ENCODE peak calls at places on chromosomes 1 and 21, in nine cellular contexts. Z, F, L, J, D, W, H, I and T are unnamed samples.

GRCh38 chr1:58780586-58781452 is 3.0 kb downstream of the JUN start:
- DNase-seq in Z (peak; percentile 62), F (no peak), L (no peak), J (peak; percentile 36), D (no peak), W (no peak), H (no peak), I (no peak), T (no peak)

GRCh38 chr21:16794944-16795343 is 717.9 kb upstream of the CXADR start:
- DNase-seq in Z (peak; percentile 53), F (no peak), L (no peak), J (peak; percentile 97), D (no peak), W (no peak), H (no peak), I (peak; percentile 51), T (peak; percentile 57)

GRCh38 chr1:43188106-43188505 is 16.0 kb downstream of the CFAP57 start:
- DNase-seq in Z (no peak), F (no peak), L (no peak), J (no peak), D (no peak), W (no peak), H (no peak), I (no peak), T (no peak)

GRCh38 chr1:195335541-195335940 is 1272.7 kb downstream of the KCNT2 start:
- DNase-seq in Z (no peak), F (no peak), L (no peak), J (peak; percentile 40), D (no peak), W (no peak), H (no peak), I (no peak), T (no peak)

GRCh38 chr1:3359346-3360157 is 94.9 kb upstream of the ARHGEF16 start:
- DNase-seq in Z (no peak), F (no peak), L (no peak), J (no peak), D (no peak), W (no peak), H (no peak), I (no peak), T (no peak)

GRCh38 chr21:44649701-44650100 is 3.5 kb downstream of the KRTAP10-11 start:
- DNase-seq in Z (no peak), F (no peak), L (no peak), J (no peak), D (no peak), W (no peak), H (no peak), I (no peak), T (no peak)

GRCh38 chr1:183841550-183841949 is 36.6 kb downstream of the RGL1 start:
- DNase-seq in Z (peak; percentile 61), F (no peak), L (no peak), J (peak; percentile 17), D (no peak), W (no peak), H (no peak), I (no peak), T (no peak)

GRCh38 chr1:30409476-30410152 is 313.8 kb downstream of the MATN1 start:
- DNase-seq in Z (no peak), F (no peak), L (no peak), J (peak; percentile 47), D (no peak), W (peak; percentile 7), H (no peak), I (peak; percentile 9), T (no peak)

GRCh38 chr1:190597361-190597760 is 119.7 kb upstream of the BRINP3 start:
- DNase-seq in Z (no peak), F (no peak), L (no peak), J (no peak), D (no peak), W (no peak), H (no peak), I (no peak), T (no peak)

GRCh38 chr1:161399257-161399998 is 31.8 kb upstream of the CFAP126 start:
- DNase-seq in Z (peak; percentile 78), F (peak; percentile 83), L (peak; percentile 95), J (peak; percentile 91), D (peak; percentile 85), W (peak; percentile 87), H (peak; percentile 83), I (peak; percentile 91), T (peak; percentile 80)
- TF ChIP-seq CTCF in Z (peak; percentile 52), F (peak; percentile 69), L (no peak), J (peak; percentile 42), D (peak; percentile 68), W (peak; percentile 53), H (peak; percentile 59), I (peak; percentile 27), T (peak; percentile 44)

GRCh38 chr1:153355445-153356071 is 2.1 kb upstream of the S100A9 start:
- DNase-seq in Z (peak; percentile 95), F (peak; percentile 59), L (no peak), J (peak; percentile 49), D (peak; percentile 57), W (peak; percentile 58), H (no peak), I (no peak), T (peak; percentile 1)
- TF ChIP-seq CTCF in Z (peak; percentile 87), F (peak; percentile 52), L (peak; percentile 13), J (peak; percentile 51), D (peak; percentile 85), W (peak; percentile 45), H (no peak), I (no peak), T (peak; percentile 43)

GRCh38 chr1:50342525-50342924 is 80.7 kb downstream of the DMRTA2 start:
- DNase-seq in Z (no peak), F (no peak), L (no peak), J (no peak), D (no peak), W (no peak), H (no peak), I (no peak), T (no peak)
- TF ChIP-seq CTCF in Z (no peak), F (no peak), L (no peak), J (no peak), D (no peak), W (no peak), H (no peak), I (no peak), T (no peak)

DNA sequence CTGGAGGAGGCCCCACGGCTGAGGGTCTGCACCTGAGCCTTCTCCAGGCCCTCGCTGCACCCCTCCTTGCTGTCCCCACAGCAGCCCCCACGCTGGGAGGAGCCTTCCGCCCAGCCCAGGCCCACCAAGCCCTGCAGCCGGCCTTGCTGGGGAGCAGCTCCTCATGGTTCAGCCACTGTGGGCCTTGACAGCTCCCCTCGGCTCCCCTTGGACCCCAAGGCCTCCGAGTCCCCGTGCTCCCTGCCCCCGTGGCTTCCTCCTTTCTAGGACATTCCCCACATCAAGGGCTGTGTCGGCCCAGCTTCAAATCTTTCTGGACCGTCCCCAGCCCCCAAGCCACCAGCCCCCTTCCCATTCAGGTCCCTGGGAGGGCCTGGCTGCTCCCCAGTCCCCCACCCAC is 67.8 kb downstream of the MORN1 start:
- DNase-seq in Z (no peak), F (no peak), L (no peak), J (no peak), D (no peak), W (no peak), H (no peak), I (no peak), T (no peak)
- TF ChIP-seq CTCF in Z (no peak), F (no peak), L (no peak), J (no peak), D (no peak), W (no peak), H (no peak), I (no peak), T (no peak)

DNA sequence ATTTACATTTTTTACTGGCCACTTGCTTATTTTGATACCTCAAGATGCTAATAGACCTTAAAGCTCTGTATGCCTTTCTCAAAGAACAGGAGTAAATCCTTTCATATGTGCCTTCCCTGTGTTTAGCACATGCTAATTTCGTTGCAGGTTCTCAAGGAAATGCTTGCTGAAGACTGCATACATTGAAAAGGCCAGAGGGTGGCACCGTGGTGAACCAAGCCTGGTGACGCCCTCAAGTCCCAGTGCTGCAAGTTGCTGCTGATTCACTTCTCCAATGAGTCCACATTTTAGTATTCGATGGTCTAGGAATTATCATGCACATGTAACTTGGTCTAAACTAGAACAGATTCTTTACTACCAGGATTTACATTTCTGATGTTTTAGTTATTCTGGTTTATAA is 94.1 kb downstream of the CLDN17 start:
- DNase-seq in Z (peak; percentile 81), F (peak; percentile 64), L (no peak), J (peak; percentile 0), D (no peak), W (no peak), H (no peak), I (no peak), T (no peak)
- TF ChIP-seq CTCF in Z (peak; percentile 66), F (peak; percentile 52), L (no peak), J (no peak), D (peak; percentile 30), W (peak; percentile 38), H (peak; percentile 15), I (no peak), T (no peak)